ENCODE peak calls at places on chromosome 5, in eight cellular contexts. B, K, L, G, S, F, D and U are unnamed samples. For H3K27me3, the result is how much of the 10 kb centered on the place peaks cover.

GRCh38 chr5:138910546-138911185 is 35.5 kb upstream of the LRRTM2 start:
- DNase-seq in B (no peak), K (no peak), L (no peak), G (no peak), S (no peak), F (no peak), D (no peak), U (no peak)

GRCh38 chr5:150392680-150393079 is 20.0 kb downstream of the CD74 start:
- DNase-seq in B (no peak), K (no peak), L (no peak), G (no peak), S (no peak), F (no peak), D (no peak), U (no peak)

GRCh38 chr5:141880961-141881801 is 3.0 kb upstream of the PCDH1 start:
- DNase-seq in B (no peak), K (peak), L (no peak), G (no peak), S (no peak), F (no peak), D (peak), U (no peak)

GRCh38 chr5:73977146-73977545 is 351.1 kb downstream of the ARHGEF28 start:
- DNase-seq in B (no peak), K (no peak), L (no peak), G (no peak), S (no peak), F (no peak), D (no peak), U (no peak)

GRCh38 chr5:34026089-34026761 is 16.8 kb downstream of the C1QTNF3 start:
- DNase-seq in B (no peak), K (no peak), L (no peak), G (no peak), S (no peak), F (no peak), D (no peak), U (no peak)

GRCh38 chr5:83472508-83473343 is 1.2 kb downstream of the VCAN start:
- DNase-seq in B (no peak), K (peak), L (peak), G (peak), S (peak), F (no peak), D (peak), U (peak)

GRCh38 chr5:171850354-171850947 is 64.8 kb downstream of the SMIM23 start:
- DNase-seq in B (no peak), K (no peak), L (peak), G (no peak), S (no peak), F (no peak), D (no peak), U (no peak)

GRCh38 chr5:160470437-160471341 is 49.0 kb downstream of the PTTG1 start:
- DNase-seq in B (no peak), K (no peak), L (no peak), G (peak), S (no peak), F (no peak), D (no peak), U (no peak)

GRCh38 chr5:98464737-98465330 is 308.6 kb upstream of the RGMB start:
- DNase-seq in B (no peak), K (no peak), L (no peak), G (no peak), S (no peak), F (no peak), D (no peak), U (no peak)

GRCh38 chr5:65482727-65483473 is 1.2 kb upstream of the ADAMTS6 start:
- DNase-seq in B (no peak), K (no peak), L (peak), G (peak), S (no peak), F (no peak), D (no peak), U (no peak)

GRCh38 chr5:177997319-177997670 is 1.3 kb upstream of the PROP1 start:
- DNase-seq in B (no peak), K (no peak), L (no peak), G (no peak), S (no peak), F (no peak), D (no peak), U (no peak)
- H3K27me3 ChIP-seq in B (under half), K (half or more), L (under half), G (under half), S (under half), F (under half), D (under half), U (under half)

GRCh38 chr5:1538741-1539392 is 15.1 kb upstream of the LPCAT1 start:
- DNase-seq in B (no peak), K (no peak), L (no peak), G (no peak), S (peak), F (no peak), D (no peak), U (peak)

GRCh38 chr5:1536298-1537165 is 12.8 kb upstream of the LPCAT1 start:
- DNase-seq in B (no peak), K (no peak), L (no peak), G (no peak), S (peak), F (peak), D (no peak), U (peak)

GRCh38 chr5:1537166-1538154 is 13.7 kb upstream of the LPCAT1 start:
- DNase-seq in B (no peak), K (no peak), L (no peak), G (no peak), S (peak), F (no peak), D (no peak), U (no peak)

GRCh38 chr5:1540166-1540565 is 16.4 kb upstream of the LPCAT1 start:
- DNase-seq in B (no peak), K (no peak), L (no peak), G (no peak), S (peak), F (no peak), D (no peak), U (peak)

DNA sequence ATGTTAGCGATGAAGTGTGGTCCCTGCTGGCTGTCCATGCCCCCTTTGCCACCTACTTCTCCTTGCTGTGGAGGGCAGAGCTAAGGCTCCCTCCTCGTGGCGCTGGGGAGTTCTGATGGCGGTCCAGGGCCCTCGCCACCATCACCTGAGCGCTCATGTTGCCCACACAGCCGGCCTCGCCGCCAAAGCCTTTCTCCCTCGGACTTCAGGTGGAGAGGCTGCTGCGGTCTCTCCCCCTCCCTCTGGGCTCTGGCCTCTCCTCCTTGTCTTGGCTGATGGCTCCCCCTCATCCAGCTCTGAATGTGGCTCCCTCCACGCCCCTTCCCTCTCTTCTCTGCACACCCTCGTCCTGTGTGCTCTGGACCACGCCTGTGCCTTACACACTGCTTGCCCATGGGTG is 14.5 kb upstream of the LPCAT1 start:
- DNase-seq in B (no peak), K (no peak), L (no peak), G (no peak), S (peak), F (no peak), D (no peak), U (peak)
- H3K27me3 ChIP-seq in B (under half), K (under half), L (under half), G (under half), S (under half), F (under half), D (under half), U (under half)

DNA sequence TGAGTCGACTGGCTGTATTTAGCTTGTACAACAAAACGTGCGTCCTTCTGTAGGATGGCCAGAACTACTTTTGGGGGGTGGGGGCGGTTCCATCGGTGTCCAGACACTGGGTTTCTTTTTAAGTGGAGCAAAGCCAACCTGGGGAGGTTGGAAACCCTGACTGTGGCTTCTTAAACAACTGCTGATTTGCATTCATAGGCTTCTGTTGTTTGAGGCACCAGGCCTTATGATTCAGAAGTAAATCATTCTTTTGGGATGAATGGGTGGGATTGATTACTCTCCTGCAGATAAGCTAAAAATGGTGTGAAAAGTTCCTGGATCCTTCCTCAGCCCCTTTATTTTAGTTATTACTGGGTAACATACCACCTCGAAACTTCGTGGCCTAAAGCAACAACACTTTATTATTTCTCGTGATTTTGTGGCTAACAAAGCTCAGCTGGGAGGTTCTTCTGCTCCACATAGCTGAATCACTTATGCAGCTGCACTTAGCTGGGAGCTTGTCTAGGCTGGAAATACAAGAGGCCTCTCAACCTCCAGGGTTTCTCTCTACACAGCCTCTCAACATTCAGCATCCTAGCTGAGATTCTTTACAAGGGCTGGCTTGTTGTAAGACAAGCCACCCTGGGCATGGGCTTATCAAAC is 12.2 kb upstream of the SMIM32 start:
- DNase-seq in B (no peak), K (no peak), L (no peak), G (no peak), S (no peak), F (no peak), D (no peak), U (no peak)
- H3K27me3 ChIP-seq in B (under half), K (half or more), L (under half), G (under half), S (under half), F (under half), D (under half), U (under half)

DNA sequence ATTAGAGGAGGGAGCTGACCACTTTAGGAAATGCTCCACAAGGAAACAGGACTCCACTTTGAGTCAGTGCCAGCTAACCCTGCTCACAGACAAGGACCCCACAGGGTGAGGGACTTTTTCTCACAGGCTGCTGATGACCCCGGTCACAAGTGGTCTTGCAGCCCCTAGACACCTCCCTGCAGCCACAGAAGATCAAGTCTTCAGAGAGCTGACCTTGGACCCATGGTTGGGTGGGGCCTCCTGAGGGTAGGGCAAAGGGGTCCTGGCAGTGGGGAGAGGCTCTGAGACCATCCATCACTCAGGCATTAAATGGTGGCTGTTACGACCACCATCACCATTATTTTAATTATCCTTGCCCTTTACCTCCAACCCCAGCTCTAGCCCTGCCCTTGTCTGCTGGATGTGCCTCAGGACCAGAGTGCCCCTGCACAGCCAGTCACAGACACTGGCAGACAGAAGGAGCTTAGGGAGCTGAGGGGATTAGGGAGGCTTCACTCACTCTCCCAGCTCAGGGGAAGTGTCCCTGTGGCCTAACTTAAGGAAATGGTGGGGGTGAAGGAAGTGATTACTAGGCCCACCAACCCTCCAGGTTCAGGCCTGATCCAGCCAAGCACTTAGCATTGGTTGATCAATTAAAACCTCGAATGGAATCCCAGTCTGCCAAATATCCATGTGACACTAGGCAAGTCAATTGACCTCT is 1.6 kb downstream of the ACSL6 start:
- DNase-seq in B (no peak), K (no peak), L (no peak), G (no peak), S (peak), F (no peak), D (no peak), U (no peak)
- H3K27me3 ChIP-seq in B (under half), K (under half), L (under half), G (under half), S (under half), F (under half), D (under half), U (under half)

GRCh38 chr5:1270933-1271914 is 23.6 kb downstream of the TERT start:
- DNase-seq in B (no peak), K (no peak), L (no peak), G (no peak), S (no peak), F (no peak), D (no peak), U (no peak)

GRCh38 chr5:1272201-1272600 is 22.7 kb downstream of the TERT start:
- DNase-seq in B (no peak), K (no peak), L (no peak), G (no peak), S (no peak), F (no peak), D (no peak), U (no peak)

GRCh38 chr5:1268666-1269065 is 26.2 kb downstream of the TERT start:
- DNase-seq in B (no peak), K (no peak), L (no peak), G (no peak), S (no peak), F (no peak), D (no peak), U (no peak)

GRCh38 chr5:1268056-1268455 is 26.8 kb downstream of the TERT start:
- DNase-seq in B (no peak), K (no peak), L (no peak), G (no peak), S (no peak), F (no peak), D (no peak), U (no peak)

DNA sequence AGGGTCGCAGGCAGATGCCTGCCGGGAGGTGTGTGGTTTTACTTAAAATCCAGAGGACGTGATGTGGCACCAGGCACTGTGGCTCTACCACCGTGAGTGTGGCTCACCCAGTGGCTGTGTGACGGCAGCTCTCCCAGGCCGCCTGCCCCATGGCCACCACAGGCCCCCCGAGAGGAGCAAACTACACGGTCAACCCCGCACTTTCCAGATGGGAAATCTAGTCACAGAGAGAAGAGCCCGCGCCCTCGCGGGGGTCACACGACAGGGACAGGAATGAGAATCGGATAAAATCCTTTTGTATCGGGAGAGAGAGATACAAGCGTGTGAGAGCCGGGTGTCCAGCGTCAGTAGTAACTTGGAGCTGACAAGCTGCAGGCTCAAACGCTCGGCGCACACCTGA is 24.4 kb downstream of the TERT start:
- DNase-seq in B (no peak), K (no peak), L (no peak), G (no peak), S (no peak), F (no peak), D (no peak), U (no peak)
- H3K27me3 ChIP-seq in B (under half), K (under half), L (under half), G (under half), S (under half), F (under half), D (under half), U (under half)

GRCh38 chr5:100643473-100643872 is 108.3 kb downstream of the FAM174A start:
- DNase-seq in B (no peak), K (no peak), L (no peak), G (no peak), S (no peak), F (no peak), D (no peak), U (no peak)
- H3K27me3 ChIP-seq in B (under half), K (under half), L (under half), G (under half), S (under half), F (under half), D (under half), U (under half)

GRCh38 chr5:158925314-158925713 is 174.4 kb downstream of the EBF1 start:
- DNase-seq in B (no peak), K (no peak), L (no peak), G (no peak), S (no peak), F (no peak), D (no peak), U (no peak)

GRCh38 chr5:158923799-158924551 is 175.7 kb downstream of the EBF1 start:
- DNase-seq in B (no peak), K (no peak), L (no peak), G (no peak), S (no peak), F (no peak), D (no peak), U (no peak)

GRCh38 chr5:158929579-158930233 is 170.0 kb downstream of the EBF1 start:
- DNase-seq in B (no peak), K (no peak), L (no peak), G (no peak), S (no peak), F (no peak), D (no peak), U (no peak)

GRCh38 chr5:158933494-158934318 is 166.0 kb downstream of the EBF1 start:
- DNase-seq in B (no peak), K (no peak), L (no peak), G (no peak), S (no peak), F (no peak), D (no peak), U (no peak)

DNA sequence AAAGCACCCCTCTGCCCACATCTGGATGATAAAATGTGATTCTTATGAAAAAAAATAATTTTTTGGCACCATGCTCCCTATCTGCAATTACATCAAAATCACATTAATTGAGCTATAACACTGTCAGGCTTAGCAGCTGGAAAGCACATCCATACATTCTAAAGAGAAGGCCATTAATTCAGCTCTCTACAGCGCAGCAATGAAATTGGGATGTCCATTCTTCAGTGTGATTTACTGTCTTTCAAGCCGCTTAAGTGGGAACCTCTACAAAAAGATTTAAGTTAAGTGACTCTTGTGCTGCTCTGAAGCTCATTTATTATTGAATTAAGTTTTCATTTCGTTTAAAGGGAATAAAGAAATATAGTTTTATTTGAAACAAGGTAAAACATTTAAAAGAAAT is 171.3 kb downstream of the EBF1 start:
- DNase-seq in B (no peak), K (no peak), L (no peak), G (no peak), S (no peak), F (no peak), D (no peak), U (no peak)
- H3K27me3 ChIP-seq in B (under half), K (under half), L (under half), G (under half), S (under half), F (under half), D (under half), U (under half)